ENCODE peak calls at places on chromosomes 6 and 20, in seven cellular contexts. One of them, this sample, is unnamed.

GRCh38 chr6:125421853-125422252 is 120.1 kb upstream of the HDDC2 start:
- DNase-seq in T-helper 2 cell: no peak
- DNase-seq in neural progenitor cell: peak; percentile 68
- DNase-seq in activated T-helper 1 cell treated with anti-CD3 and anti-CD28 coated beads, Interleukin-2, amount 50 U/mL, for 16 hours: no peak
- DNase-seq in activated naive CD8-positive, alpha-beta T cell treated with anti-CD3 and anti-CD28 coated beads, Interleukin-2, amount 50 U/mL, for 24 hours: no peak
- DNase-seq in activated CD8-positive, alpha-beta T cell treated with anti-CD3 and anti-CD28 coated beads for 36 hours: no peak
- DNase-seq in amygdala: peak; percentile 5
- DNase-seq in this sample: no peak

GRCh38 chr6:27388293-27389197 is at the start of gene ZNF391:
- DNase-seq in T-helper 2 cell: peak; percentile 45
- DNase-seq in neural progenitor cell: peak; percentile 94
- DNase-seq in activated T-helper 1 cell treated with anti-CD3 and anti-CD28 coated beads, Interleukin-2, amount 50 U/mL, for 16 hours: peak; percentile 35
- DNase-seq in activated naive CD8-positive, alpha-beta T cell treated with anti-CD3 and anti-CD28 coated beads, Interleukin-2, amount 50 U/mL, for 24 hours: peak; percentile 79
- DNase-seq in activated CD8-positive, alpha-beta T cell treated with anti-CD3 and anti-CD28 coated beads for 36 hours: peak; percentile 77
- DNase-seq in amygdala: peak; percentile 86
- DNase-seq in this sample: peak; percentile 49

GRCh38 chr6:108005961-108006360 is 48.0 kb upstream of the SEC63 start:
- DNase-seq in T-helper 2 cell: no peak
- DNase-seq in neural progenitor cell: no peak
- DNase-seq in activated T-helper 1 cell treated with anti-CD3 and anti-CD28 coated beads, Interleukin-2, amount 50 U/mL, for 16 hours: no peak
- DNase-seq in activated naive CD8-positive, alpha-beta T cell treated with anti-CD3 and anti-CD28 coated beads, Interleukin-2, amount 50 U/mL, for 24 hours: no peak
- DNase-seq in activated CD8-positive, alpha-beta T cell treated with anti-CD3 and anti-CD28 coated beads for 36 hours: no peak
- DNase-seq in amygdala: no peak
- DNase-seq in this sample: no peak

GRCh38 chr6:161166176-161166575 is 107.7 kb downstream of the AGPAT4 start:
- DNase-seq in T-helper 2 cell: no peak
- DNase-seq in neural progenitor cell: no peak
- DNase-seq in activated T-helper 1 cell treated with anti-CD3 and anti-CD28 coated beads, Interleukin-2, amount 50 U/mL, for 16 hours: no peak
- DNase-seq in activated naive CD8-positive, alpha-beta T cell treated with anti-CD3 and anti-CD28 coated beads, Interleukin-2, amount 50 U/mL, for 24 hours: no peak
- DNase-seq in activated CD8-positive, alpha-beta T cell treated with anti-CD3 and anti-CD28 coated beads for 36 hours: no peak
- DNase-seq in amygdala: no peak
- DNase-seq in this sample: no peak

GRCh38 chr20:4683261-4683660 is 38.4 kb upstream of the PRND start:
- DNase-seq in T-helper 2 cell: no peak
- DNase-seq in neural progenitor cell: no peak
- DNase-seq in activated T-helper 1 cell treated with anti-CD3 and anti-CD28 coated beads, Interleukin-2, amount 50 U/mL, for 16 hours: no peak
- DNase-seq in activated naive CD8-positive, alpha-beta T cell treated with anti-CD3 and anti-CD28 coated beads, Interleukin-2, amount 50 U/mL, for 24 hours: no peak
- DNase-seq in activated CD8-positive, alpha-beta T cell treated with anti-CD3 and anti-CD28 coated beads for 36 hours: no peak
- DNase-seq in amygdala: no peak
- DNase-seq in this sample: no peak

GRCh38 chr20:57270204-57270937 is 3.9 kb upstream of the BMP7 start:
- DNase-seq in T-helper 2 cell: no peak
- DNase-seq in neural progenitor cell: peak; percentile 44
- DNase-seq in activated T-helper 1 cell treated with anti-CD3 and anti-CD28 coated beads, Interleukin-2, amount 50 U/mL, for 16 hours: no peak
- DNase-seq in activated naive CD8-positive, alpha-beta T cell treated with anti-CD3 and anti-CD28 coated beads, Interleukin-2, amount 50 U/mL, for 24 hours: no peak
- DNase-seq in activated CD8-positive, alpha-beta T cell treated with anti-CD3 and anti-CD28 coated beads for 36 hours: no peak
- DNase-seq in amygdala: no peak
- DNase-seq in this sample: no peak

GRCh38 chr6:50966532-50966931 is 147.9 kb downstream of the TFAP2B start:
- DNase-seq in T-helper 2 cell: no peak
- DNase-seq in neural progenitor cell: no peak
- DNase-seq in activated T-helper 1 cell treated with anti-CD3 and anti-CD28 coated beads, Interleukin-2, amount 50 U/mL, for 16 hours: no peak
- DNase-seq in activated naive CD8-positive, alpha-beta T cell treated with anti-CD3 and anti-CD28 coated beads, Interleukin-2, amount 50 U/mL, for 24 hours: no peak
- DNase-seq in activated CD8-positive, alpha-beta T cell treated with anti-CD3 and anti-CD28 coated beads for 36 hours: no peak
- DNase-seq in amygdala: no peak
- DNase-seq in this sample: no peak

GRCh38 chr6:158086706-158087518 is 81.2 kb downstream of the SERAC1 start:
- DNase-seq in T-helper 2 cell: no peak
- DNase-seq in neural progenitor cell: no peak
- DNase-seq in activated T-helper 1 cell treated with anti-CD3 and anti-CD28 coated beads, Interleukin-2, amount 50 U/mL, for 16 hours: no peak
- DNase-seq in activated naive CD8-positive, alpha-beta T cell treated with anti-CD3 and anti-CD28 coated beads, Interleukin-2, amount 50 U/mL, for 24 hours: no peak
- DNase-seq in activated CD8-positive, alpha-beta T cell treated with anti-CD3 and anti-CD28 coated beads for 36 hours: no peak
- DNase-seq in amygdala: peak; percentile 50
- DNase-seq in this sample: peak; percentile 48

GRCh38 chr20:1280421-1281102 is 14.5 kb downstream of the SNPH start:
- DNase-seq in T-helper 2 cell: no peak
- DNase-seq in neural progenitor cell: no peak
- DNase-seq in activated T-helper 1 cell treated with anti-CD3 and anti-CD28 coated beads, Interleukin-2, amount 50 U/mL, for 16 hours: no peak
- DNase-seq in activated naive CD8-positive, alpha-beta T cell treated with anti-CD3 and anti-CD28 coated beads, Interleukin-2, amount 50 U/mL, for 24 hours: peak; percentile 1
- DNase-seq in activated CD8-positive, alpha-beta T cell treated with anti-CD3 and anti-CD28 coated beads for 36 hours: no peak
- DNase-seq in amygdala: no peak
- DNase-seq in this sample: no peak

GRCh38 chr20:4972506-4973251 is 28.6 kb downstream of the SLC23A2 start:
- DNase-seq in T-helper 2 cell: no peak
- DNase-seq in neural progenitor cell: no peak
- DNase-seq in activated T-helper 1 cell treated with anti-CD3 and anti-CD28 coated beads, Interleukin-2, amount 50 U/mL, for 16 hours: no peak
- DNase-seq in activated naive CD8-positive, alpha-beta T cell treated with anti-CD3 and anti-CD28 coated beads, Interleukin-2, amount 50 U/mL, for 24 hours: no peak
- DNase-seq in activated CD8-positive, alpha-beta T cell treated with anti-CD3 and anti-CD28 coated beads for 36 hours: no peak
- DNase-seq in amygdala: no peak
- DNase-seq in this sample: no peak

GRCh38 chr6:22041797-22042489 is 254.9 kb downstream of the PRL start:
- DNase-seq in T-helper 2 cell: no peak
- DNase-seq in neural progenitor cell: no peak
- DNase-seq in activated T-helper 1 cell treated with anti-CD3 and anti-CD28 coated beads, Interleukin-2, amount 50 U/mL, for 16 hours: no peak
- DNase-seq in activated naive CD8-positive, alpha-beta T cell treated with anti-CD3 and anti-CD28 coated beads, Interleukin-2, amount 50 U/mL, for 24 hours: no peak
- DNase-seq in activated CD8-positive, alpha-beta T cell treated with anti-CD3 and anti-CD28 coated beads for 36 hours: no peak
- DNase-seq in amygdala: no peak
- DNase-seq in this sample: no peak

GRCh38 chr20:39048000-39048696 is 86.0 kb downstream of the DHX35 start:
- DNase-seq in T-helper 2 cell: peak; percentile 42
- DNase-seq in neural progenitor cell: peak; percentile 88
- DNase-seq in activated T-helper 1 cell treated with anti-CD3 and anti-CD28 coated beads, Interleukin-2, amount 50 U/mL, for 16 hours: peak; percentile 59
- DNase-seq in activated naive CD8-positive, alpha-beta T cell treated with anti-CD3 and anti-CD28 coated beads, Interleukin-2, amount 50 U/mL, for 24 hours: peak; percentile 74
- DNase-seq in activated CD8-positive, alpha-beta T cell treated with anti-CD3 and anti-CD28 coated beads for 36 hours: peak; percentile 82
- DNase-seq in amygdala: peak; percentile 88
- DNase-seq in this sample: peak; percentile 32